ENCODE peak calls at places on chromosomes 4 and X, in six cellular contexts. One of them, this sample, is unnamed. For H3K9me3, the result is how much of the 10 kb centered on the place peaks cover.

GRCh38 chrX:109485470-109486340 is 3.8 kb upstream of the GUCY2F start:
- DNase-seq in colonic mucosa: peak
- DNase-seq in thoracic aorta: peak
- DNase-seq in lung: peak
- DNase-seq in neural progenitor cell: peak
- DNase-seq in HCT116: peak
- DNase-seq in this sample: no peak

GRCh38 chrX:41553688-41554087 is 106.5 kb downstream of the NYX start:
- DNase-seq in thoracic aorta: no peak
- DNase-seq in HCT116: no peak
- DNase-seq in neural progenitor cell: no peak
- DNase-seq in colonic mucosa: no peak
- DNase-seq in lung: no peak
- DNase-seq in this sample: no peak

GRCh38 chr4:31237242-31237641 is 517.1 kb downstream of the PCDH7 start:
- DNase-seq in thoracic aorta: no peak
- DNase-seq in lung: no peak
- DNase-seq in colonic mucosa: no peak
- DNase-seq in neural progenitor cell: no peak
- DNase-seq in HCT116: peak
- DNase-seq in this sample: no peak

GRCh38 chr4:76680934-76681333 is 217.0 kb downstream of the SOWAHB start:
- DNase-seq in colonic mucosa: no peak
- DNase-seq in lung: no peak
- DNase-seq in neural progenitor cell: no peak
- DNase-seq in thoracic aorta: no peak
- DNase-seq in HCT116: no peak
- DNase-seq in this sample: no peak

GRCh38 chr4:81499840-81500239 is 28.1 kb upstream of the RASGEF1B start:
- DNase-seq in HCT116: no peak
- DNase-seq in colonic mucosa: no peak
- DNase-seq in thoracic aorta: no peak
- DNase-seq in lung: no peak
- DNase-seq in neural progenitor cell: peak
- DNase-seq in this sample: no peak

GRCh38 chr4:43394976-43395375 is 502.5 kb downstream of the GRXCR1 start:
- DNase-seq in lung: no peak
- DNase-seq in HCT116: no peak
- DNase-seq in thoracic aorta: no peak
- DNase-seq in neural progenitor cell: no peak
- DNase-seq in colonic mucosa: no peak
- DNase-seq in this sample: no peak

GRCh38 chr4:81635128-81635527 is 163.4 kb upstream of the RASGEF1B start:
- DNase-seq in HCT116: no peak
- DNase-seq in thoracic aorta: no peak
- DNase-seq in colonic mucosa: no peak
- DNase-seq in neural progenitor cell: no peak
- DNase-seq in lung: no peak
- DNase-seq in this sample: no peak

GRCh38 chrX:69543572-69543971 is 39.4 kb downstream of the NALF2 start:
- DNase-seq in lung: no peak
- DNase-seq in HCT116: no peak
- DNase-seq in colonic mucosa: no peak
- DNase-seq in thoracic aorta: no peak
- DNase-seq in neural progenitor cell: no peak
- DNase-seq in this sample: no peak

GRCh38 chr4:46123872-46124755 is at the start of gene GABRG1:
- DNase-seq in HCT116: no peak
- DNase-seq in lung: no peak
- DNase-seq in colonic mucosa: no peak
- DNase-seq in neural progenitor cell: peak
- DNase-seq in thoracic aorta: no peak
- DNase-seq in this sample: peak

GRCh38 chrX:124212622-124213021 is 119.8 kb upstream of the TEX13D start:
- DNase-seq in colonic mucosa: no peak
- DNase-seq in neural progenitor cell: no peak
- DNase-seq in HCT116: no peak
- DNase-seq in thoracic aorta: no peak
- DNase-seq in lung: no peak
- DNase-seq in this sample: no peak

GRCh38 chr4:128866281-128866680 is 56.8 kb downstream of the JADE1 start:
- DNase-seq in HCT116: no peak
- DNase-seq in colonic mucosa: no peak
- DNase-seq in thoracic aorta: no peak
- DNase-seq in neural progenitor cell: no peak
- DNase-seq in lung: no peak
- DNase-seq in this sample: no peak

GRCh38 chr4:186554890-186555827 is at the start of gene MTNR1A:
- DNase-seq in neural progenitor cell: peak
- DNase-seq in thoracic aorta: no peak
- DNase-seq in colonic mucosa: peak
- DNase-seq in lung: no peak
- DNase-seq in HCT116: no peak
- DNase-seq in this sample: no peak

GRCh38 chr4:126583509-126583908 is 1049.2 kb upstream of the INTU start:
- DNase-seq in thoracic aorta: no peak
- DNase-seq in colonic mucosa: no peak
- DNase-seq in HCT116: peak
- DNase-seq in neural progenitor cell: peak
- DNase-seq in lung: no peak
- DNase-seq in this sample: no peak

GRCh38 chrX:139834879-139835278 is 98.0 kb downstream of the ATP11C start:
- DNase-seq in neural progenitor cell: no peak
- DNase-seq in HCT116: no peak
- DNase-seq in thoracic aorta: no peak
- DNase-seq in colonic mucosa: no peak
- DNase-seq in lung: no peak
- DNase-seq in this sample: no peak

GRCh38 chr4:94171616-94172015 is 36.0 kb upstream of the SMARCAD1 start:
- DNase-seq in thoracic aorta: no peak
- DNase-seq in HCT116: no peak
- DNase-seq in neural progenitor cell: no peak
- DNase-seq in lung: no peak
- DNase-seq in colonic mucosa: no peak
- DNase-seq in this sample: no peak

GRCh38 chrX:10110984-10111363 is 45.8 kb upstream of the CLCN4 start:
- DNase-seq in neural progenitor cell: no peak
- DNase-seq in HCT116: no peak
- DNase-seq in thoracic aorta: no peak
- DNase-seq in colonic mucosa: no peak
- DNase-seq in lung: no peak
- DNase-seq in this sample: no peak

GRCh38 chrX:16882188-16882587 is 12.0 kb upstream of the RBBP7 start:
- DNase-seq in lung: no peak
- DNase-seq in thoracic aorta: no peak
- DNase-seq in HCT116: no peak
- DNase-seq in neural progenitor cell: peak
- DNase-seq in colonic mucosa: peak
- DNase-seq in this sample: no peak

GRCh38 chrX:16807976-16808542 is 21.8 kb downstream of the TXLNG start:
- DNase-seq in HCT116: no peak
- DNase-seq in lung: no peak
- DNase-seq in thoracic aorta: no peak
- DNase-seq in colonic mucosa: peak
- DNase-seq in neural progenitor cell: no peak
- DNase-seq in this sample: no peak

GRCh38 chr4:169583563-169583962 is 28.8 kb downstream of the NEK1 start:
- DNase-seq in lung: no peak
- DNase-seq in thoracic aorta: no peak
- DNase-seq in neural progenitor cell: no peak
- DNase-seq in colonic mucosa: no peak
- DNase-seq in HCT116: no peak
- DNase-seq in this sample: no peak

GRCh38 chr4:31613946-31614623 is 893.9 kb downstream of the PCDH7 start:
- DNase-seq in thoracic aorta: no peak
- DNase-seq in colonic mucosa: no peak
- DNase-seq in HCT116: no peak
- DNase-seq in neural progenitor cell: peak
- DNase-seq in lung: no peak
- DNase-seq in this sample: no peak

GRCh38 chr4:142367326-142368188 is 478.5 kb downstream of the INPP4B start:
- DNase-seq in HCT116: no peak
- DNase-seq in colonic mucosa: no peak
- DNase-seq in thoracic aorta: no peak
- DNase-seq in lung: no peak
- DNase-seq in neural progenitor cell: no peak
- DNase-seq in this sample: no peak

GRCh38 chr4:80989921-80990544 is 40.5 kb upstream of the BMP3 start:
- DNase-seq in neural progenitor cell: peak
- DNase-seq in thoracic aorta: no peak
- DNase-seq in HCT116: peak
- DNase-seq in colonic mucosa: peak
- DNase-seq in lung: no peak
- DNase-seq in this sample: no peak

GRCh38 chrX:19602866-19603620 is 87.7 kb upstream of the MAP3K15 start:
- DNase-seq in thoracic aorta: no peak
- DNase-seq in HCT116: peak
- DNase-seq in neural progenitor cell: no peak
- DNase-seq in lung: no peak
- DNase-seq in colonic mucosa: no peak
- DNase-seq in this sample: no peak

GRCh38 chrX:135086197-135086854 is 34.0 kb downstream of the ETDB start:
- DNase-seq in HCT116: peak
- DNase-seq in lung: no peak
- DNase-seq in colonic mucosa: peak
- DNase-seq in thoracic aorta: no peak
- DNase-seq in neural progenitor cell: peak
- DNase-seq in this sample: no peak

GRCh38 chr4:121278811-121279368 is 101.9 kb downstream of the QRFPR start:
- DNase-seq in HCT116: no peak
- DNase-seq in neural progenitor cell: no peak
- DNase-seq in thoracic aorta: no peak
- DNase-seq in colonic mucosa: no peak
- DNase-seq in lung: no peak
- DNase-seq in this sample: no peak

GRCh38 chr4:42627887-42628646 is 28.8 kb downstream of the ATP8A1 start:
- DNase-seq in thoracic aorta: no peak
- DNase-seq in neural progenitor cell: no peak
- DNase-seq in lung: no peak
- DNase-seq in colonic mucosa: peak
- DNase-seq in HCT116: no peak
- DNase-seq in this sample: no peak

GRCh38 chr4:1035510-1035909 is 24.1 kb downstream of the FGFRL1 start:
- DNase-seq in colonic mucosa: no peak
- DNase-seq in HCT116: no peak
- DNase-seq in lung: no peak
- DNase-seq in thoracic aorta: no peak
- DNase-seq in neural progenitor cell: no peak
- DNase-seq in this sample: no peak

GRCh38 chrX:46913710-46914109 is 1.5 kb downstream of the JADE3 start:
- DNase-seq in lung: no peak
- DNase-seq in colonic mucosa: peak
- DNase-seq in neural progenitor cell: peak
- DNase-seq in thoracic aorta: no peak
- DNase-seq in HCT116: no peak
- DNase-seq in this sample: no peak

GRCh38 chrX:12581546-12581945 is 209.7 kb upstream of the PRPS2 start:
- DNase-seq in HCT116: no peak
- DNase-seq in neural progenitor cell: no peak
- DNase-seq in lung: no peak
- DNase-seq in thoracic aorta: no peak
- DNase-seq in colonic mucosa: no peak
- DNase-seq in this sample: peak

GRCh38 chr4:148397006-148397673 is 45.1 kb downstream of the NR3C2 start:
- DNase-seq in colonic mucosa: peak
- DNase-seq in neural progenitor cell: no peak
- DNase-seq in thoracic aorta: no peak
- DNase-seq in HCT116: no peak
- DNase-seq in lung: no peak
- DNase-seq in this sample: no peak
- H3K27ac ChIP-seq in colonic mucosa: peak
- H3K27ac ChIP-seq in neural progenitor cell: no peak
- H3K27ac ChIP-seq in thoracic aorta: no peak
- H3K27ac ChIP-seq in HCT116: no peak
- H3K27ac ChIP-seq in lung: no peak
- H3K27ac ChIP-seq in this sample: no peak

GRCh38 chr4:173930329-173930967 is 353.0 kb downstream of the FBXO8 start:
- DNase-seq in colonic mucosa: no peak
- DNase-seq in neural progenitor cell: no peak
- DNase-seq in lung: no peak
- DNase-seq in thoracic aorta: no peak
- DNase-seq in HCT116: no peak
- DNase-seq in this sample: no peak

GRCh38 chr4:173934201-173934600 is 349.3 kb downstream of the FBXO8 start:
- DNase-seq in HCT116: no peak
- DNase-seq in thoracic aorta: no peak
- DNase-seq in lung: no peak
- DNase-seq in neural progenitor cell: no peak
- DNase-seq in colonic mucosa: no peak
- DNase-seq in this sample: no peak

GRCh38 chr4:173932701-173933100 is 350.8 kb downstream of the FBXO8 start:
- DNase-seq in neural progenitor cell: no peak
- DNase-seq in HCT116: no peak
- DNase-seq in colonic mucosa: no peak
- DNase-seq in lung: no peak
- DNase-seq in thoracic aorta: no peak
- DNase-seq in this sample: no peak

GRCh38 chr4:173934933-173935620 is 348.4 kb downstream of the FBXO8 start:
- DNase-seq in thoracic aorta: no peak
- DNase-seq in neural progenitor cell: no peak
- DNase-seq in colonic mucosa: no peak
- DNase-seq in lung: no peak
- DNase-seq in HCT116: no peak
- DNase-seq in this sample: no peak

GRCh38 chr4:173929921-173930320 is 353.5 kb downstream of the FBXO8 start:
- DNase-seq in lung: no peak
- DNase-seq in HCT116: no peak
- DNase-seq in thoracic aorta: no peak
- DNase-seq in neural progenitor cell: no peak
- DNase-seq in colonic mucosa: no peak
- DNase-seq in this sample: no peak
- H3K9me3 ChIP-seq in lung: under half
- H3K9me3 ChIP-seq in HCT116: under half
- H3K9me3 ChIP-seq in thoracic aorta: under half
- H3K9me3 ChIP-seq in neural progenitor cell: under half
- H3K9me3 ChIP-seq in colonic mucosa: under half
- H3K9me3 ChIP-seq in this sample: under half

GRCh38 chr4:2478220-2478619 is 9.3 kb downstream of the RNF4 start:
- DNase-seq in neural progenitor cell: no peak
- DNase-seq in HCT116: no peak
- DNase-seq in thoracic aorta: no peak
- DNase-seq in colonic mucosa: no peak
- DNase-seq in lung: no peak
- DNase-seq in this sample: no peak
- TF ChIP-seq CTCF in neural progenitor cell: no peak
- TF ChIP-seq CTCF in HCT116: no peak
- TF ChIP-seq CTCF in thoracic aorta: no peak
- TF ChIP-seq CTCF in colonic mucosa: no peak
- TF ChIP-seq CTCF in lung: no peak
- TF ChIP-seq CTCF in this sample: no peak

DNA sequence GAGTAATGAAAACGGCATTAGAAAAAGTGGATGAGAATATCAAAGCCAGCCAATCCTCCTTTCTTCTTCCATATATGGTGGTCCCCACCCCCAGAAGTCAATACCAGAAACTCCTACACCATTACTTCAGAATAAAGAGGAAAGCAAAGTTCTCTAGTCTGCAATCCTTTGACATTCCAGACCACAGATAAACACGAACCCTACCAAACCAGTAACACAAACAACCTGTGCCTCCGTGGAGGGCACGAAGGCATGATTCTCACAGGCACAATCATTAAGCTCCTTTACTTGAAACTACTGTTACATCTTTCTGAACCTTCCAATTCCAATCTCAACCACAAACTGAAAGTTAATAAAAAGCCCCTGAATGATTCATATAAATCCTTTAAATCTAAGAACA is 16.3 kb downstream of the MAML3 start:
- DNase-seq in thoracic aorta: no peak
- DNase-seq in neural progenitor cell: no peak
- DNase-seq in HCT116: no peak
- DNase-seq in lung: no peak
- DNase-seq in colonic mucosa: no peak
- DNase-seq in this sample: no peak
- H3K27ac ChIP-seq in thoracic aorta: no peak
- H3K27ac ChIP-seq in neural progenitor cell: no peak
- H3K27ac ChIP-seq in HCT116: no peak
- H3K27ac ChIP-seq in lung: no peak
- H3K27ac ChIP-seq in colonic mucosa: no peak
- H3K27ac ChIP-seq in this sample: no peak